ENCODE peak calls at places on chromosome 14, in six cellular contexts. H, L, O, Q, V and F are unnamed samples.

GRCh38 chr14:93079865-93080403 is 35.8 kb downstream of the ITPK1 start:
- DNase-seq in H (no peak), L (no peak), O (no peak), Q (no peak), V (no peak), F (no peak)

GRCh38 chr14:38001501-38001900 is 206.2 kb upstream of the SSTR1 start:
- DNase-seq in H (no peak), L (no peak), O (no peak), Q (no peak), V (peak; percentile 97), F (no peak)

GRCh38 chr14:53849549-53849948 is 107.1 kb downstream of the BMP4 start:
- DNase-seq in H (no peak), L (no peak), O (no peak), Q (no peak), V (no peak), F (no peak)

GRCh38 chr14:63759454-63759853 is 31.6 kb upstream of the SGPP1 start:
- DNase-seq in H (no peak), L (peak; percentile 31), O (no peak), Q (peak; percentile 5), V (no peak), F (peak; percentile 35)

GRCh38 chr14:66401447-66402095 is 84.6 kb upstream of the CCDC196 start:
- DNase-seq in H (peak; percentile 52), L (peak; percentile 15), O (peak; percentile 43), Q (no peak), V (no peak), F (no peak)

GRCh38 chr14:75049731-75050201 is 1.5 kb downstream of the MLH3 start:
- DNase-seq in H (no peak), L (no peak), O (no peak), Q (peak; percentile 93), V (no peak), F (no peak)

GRCh38 chr14:92470215-92470614 is 43.4 kb upstream of the RIN3 start:
- DNase-seq in H (peak; percentile 79), L (peak; percentile 85), O (no peak), Q (peak; percentile 95), V (no peak), F (no peak)

GRCh38 chr14:73850940-73851339 is 691 bp upstream of the PTGR2 start:
- DNase-seq in H (peak; percentile 84), L (no peak), O (no peak), Q (no peak), V (peak; percentile 38), F (no peak)

GRCh38 chr14:54211562-54212308 is 185.1 kb upstream of the CDKN3 start:
- DNase-seq in H (peak; percentile 99), L (peak; percentile 85), O (no peak), Q (peak; percentile 15), V (no peak), F (no peak)

GRCh38 chr14:93035917-93036651 is 79.6 kb downstream of the ITPK1 start:
- DNase-seq in H (peak; percentile 39), L (peak; percentile 69), O (peak; percentile 97), Q (no peak), V (no peak), F (no peak)

GRCh38 chr14:32534145-32534544 is 205.0 kb downstream of the AKAP6 start:
- DNase-seq in H (no peak), L (no peak), O (no peak), Q (no peak), V (no peak), F (no peak)

GRCh38 chr14:105088812-105089745 is 23.8 kb upstream of the GPR132 start:
- DNase-seq in H (no peak), L (peak; percentile 29), O (no peak), Q (no peak), V (peak; percentile 56), F (no peak)

GRCh38 chr14:55702501-55702900 is 122.5 kb downstream of the KTN1 start:
- DNase-seq in H (no peak), L (no peak), O (no peak), Q (no peak), V (no peak), F (no peak)

GRCh38 chr14:89957791-89958190 is 2.1 kb downstream of the TDP1 start:
- DNase-seq in H (peak; percentile 21), L (peak; percentile 13), O (no peak), Q (no peak), V (no peak), F (no peak)

GRCh38 chr14:97412933-97413574 is 615.9 kb downstream of the VRK1 start:
- DNase-seq in H (no peak), L (no peak), O (no peak), Q (no peak), V (no peak), F (no peak)

GRCh38 chr14:52902971-52903385 is 47.9 kb downstream of the FERMT2 start:
- DNase-seq in H (peak; percentile 45), L (peak; percentile 65), O (no peak), Q (no peak), V (no peak), F (no peak)

GRCh38 chr14:30874999-30875787 is 834 bp downstream of the COCH start:
- DNase-seq in H (no peak), L (no peak), O (no peak), Q (no peak), V (peak; percentile 76), F (no peak)

GRCh38 chr14:89641495-89642162 is 224.6 kb upstream of the FOXN3 start:
- DNase-seq in H (no peak), L (no peak), O (no peak), Q (no peak), V (no peak), F (no peak)

GRCh38 chr14:41642402-41643195 is 35.9 kb downstream of the LRFN5 start:
- DNase-seq in H (no peak), L (no peak), O (no peak), Q (no peak), V (peak; percentile 38), F (no peak)

GRCh38 chr14:55571125-55571889 is 8.7 kb upstream of the KTN1 start:
- DNase-seq in H (no peak), L (no peak), O (no peak), Q (no peak), V (no peak), F (no peak)

GRCh38 chr14:92463141-92463540 is 50.4 kb upstream of the RIN3 start:
- DNase-seq in H (no peak), L (no peak), O (no peak), Q (no peak), V (no peak), F (no peak)